ENCODE peak calls at places on chromosome 1, in ten cellular contexts. Z, R, I, T, K, D, N, L, V and U are unnamed samples.

GRCh38 chr1:236524142-236524891 is 535 bp downstream of the LGALS8 start:
- DNase-seq in N (peak), I (peak), R (no peak), L (peak), D (peak), K (peak), Z (no peak), V (peak), T (no peak), U (peak)

GRCh38 chr1:159239551-159240220 is 35.0 kb downstream of the ACKR1 start:
- DNase-seq in L (no peak), Z (no peak), I (no peak), R (no peak), N (no peak), T (no peak), D (no peak), K (no peak), V (no peak), U (no peak)

GRCh38 chr1:29876902-29877301 is 640.6 kb downstream of the PTPRU start:
- DNase-seq in Z (peak), I (no peak), K (no peak), L (no peak), D (no peak), R (no peak), N (no peak), T (no peak), V (no peak), U (peak)

GRCh38 chr1:181763736-181764135 is 280.4 kb downstream of the CACNA1E start:
- DNase-seq in T (no peak), V (no peak), N (no peak), I (no peak), L (no peak), R (no peak), K (no peak), D (no peak), Z (no peak), U (no peak)

GRCh38 chr1:186828612-186829542 is at the start of gene PLA2G4A:
- DNase-seq in R (no peak), K (peak), V (no peak), L (peak), I (no peak), Z (no peak), N (peak), D (peak), T (no peak), U (no peak)

GRCh38 chr1:109307363-109308021 is 681 bp upstream of the MYBPHL start:
- DNase-seq in D (no peak), N (peak), L (no peak), R (no peak), V (no peak), Z (no peak), K (no peak), T (no peak), I (no peak), U (no peak)

GRCh38 chr1:33257759-33258712 is 1.7 kb downstream of the ZNF362 start:
- DNase-seq in T (no peak), K (peak), Z (no peak), N (peak), V (no peak), D (no peak), I (no peak), L (no peak), R (no peak), U (no peak)

GRCh38 chr1:16630661-16631247 is 17.4 kb upstream of the NBPF1 start:
- DNase-seq in D (no peak), R (peak), V (no peak), Z (no peak), T (peak), K (no peak), L (no peak), I (no peak), N (peak), U (peak)

GRCh38 chr1:99279525-99279924 is 15.2 kb downstream of the PLPPR4 start:
- DNase-seq in Z (no peak), N (no peak), I (no peak), L (no peak), T (no peak), R (no peak), D (no peak), K (no peak), V (no peak), U (no peak)

GRCh38 chr1:201226859-201227488 is 36.4 kb downstream of the IGFN1 start:
- DNase-seq in R (no peak), I (no peak), L (no peak), D (no peak), K (no peak), Z (no peak), T (no peak), N (peak), V (no peak), U (no peak)

GRCh38 chr1:110053557-110054428 is 16.7 kb downstream of the ALX3 start:
- DNase-seq in Z (peak), L (peak), V (peak), D (peak), K (no peak), R (peak), N (peak), T (no peak), I (peak), U (peak)

GRCh38 chr1:19342077-19342775 is 30.1 kb downstream of the SLC66A1 start:
- DNase-seq in R (no peak), V (no peak), T (peak), K (no peak), L (no peak), D (no peak), N (no peak), I (no peak), Z (no peak), U (no peak)